ENCODE peak calls at places on chromosome 22, in four cellular contexts. One of them, this sample, is unnamed.

GRCh38 chr22:35131423-35132050 is 65.6 kb downstream of the ISX start:
- DNase-seq in NCI-H1105 treated with DMSO at 0.1 percent for 48 hours: no peak
- DNase-seq in AML-193: no peak
- DNase-seq in kidney: no peak
- DNase-seq in this sample: no peak

GRCh38 chr22:25051983-25052710 is 99.6 kb downstream of the KIAA1671 start:
- DNase-seq in NCI-H1105 treated with DMSO at 0.1 percent for 48 hours: peak
- DNase-seq in AML-193: no peak
- DNase-seq in kidney: no peak
- DNase-seq in this sample: no peak

GRCh38 chr22:31654408-31654807 is 7.6 kb downstream of the PISD start:
- DNase-seq in NCI-H1105 treated with DMSO at 0.1 percent for 48 hours: no peak
- DNase-seq in AML-193: no peak
- DNase-seq in kidney: no peak
- DNase-seq in this sample: no peak

GRCh38 chr22:24583972-24584790 is 8.7 kb downstream of the LRRC75B start:
- DNase-seq in NCI-H1105 treated with DMSO at 0.1 percent for 48 hours: no peak
- DNase-seq in AML-193: no peak
- DNase-seq in kidney: no peak
- DNase-seq in this sample: no peak

GRCh38 chr22:45608763-45609180 is 62.9 kb upstream of the ATXN10 start:
- DNase-seq in NCI-H1105 treated with DMSO at 0.1 percent for 48 hours: no peak
- DNase-seq in AML-193: no peak
- DNase-seq in kidney: peak
- DNase-seq in this sample: peak

GRCh38 chr22:20531404-20532181 is 24.2 kb downstream of the MED15 start:
- DNase-seq in NCI-H1105 treated with DMSO at 0.1 percent for 48 hours: no peak
- DNase-seq in AML-193: no peak
- DNase-seq in kidney: peak
- DNase-seq in this sample: peak

GRCh38 chr22:23888615-23889401 is 5.4 kb upstream of the MIF start:
- DNase-seq in NCI-H1105 treated with DMSO at 0.1 percent for 48 hours: no peak
- DNase-seq in AML-193: no peak
- DNase-seq in kidney: no peak
- DNase-seq in this sample: no peak

GRCh38 chr22:40429481-40429880 is 59.1 kb downstream of the SGSM3 start:
- DNase-seq in NCI-H1105 treated with DMSO at 0.1 percent for 48 hours: no peak
- DNase-seq in AML-193: no peak
- DNase-seq in kidney: no peak
- DNase-seq in this sample: no peak

GRCh38 chr22:36853407-36854099 is 7.3 kb upstream of the NCF4 start:
- DNase-seq in NCI-H1105 treated with DMSO at 0.1 percent for 48 hours: peak
- DNase-seq in AML-193: peak
- DNase-seq in kidney: peak
- DNase-seq in this sample: peak